ENCODE peak calls at places on chromosomes 11 and 22, in nine cellular contexts. O is A549, X is A673, D is Peyer's patch, B is kidney, C is AG10803, N is fibroblast of mammary gland, F is K562, Q is thyroid gland. M is an unnamed sample.

GRCh38 chr11:113554531-113554930 is 79.3 kb upstream of the DRD2 start:
- DNase-seq in D (no peak), N (no peak), C (no peak), X (no peak), Q (no peak), O (no peak), F (no peak), B (no peak), M (no peak)

GRCh38 chr22:25564979-25565677 is 653 bp downstream of the GRK3 start:
- DNase-seq in B (peak), C (no peak), N (no peak), O (peak), D (no peak), F (no peak), X (no peak), Q (peak), M (peak)

GRCh38 chr11:58867556-58867955 is 23.1 kb upstream of the GLYATL2 start:
- DNase-seq in N (no peak), Q (no peak), B (no peak), C (no peak), F (no peak), O (no peak), X (no peak), D (no peak), M (no peak)

GRCh38 chr11:134724779-134725140 is 312.7 kb upstream of the B3GAT1 start:
- DNase-seq in B (no peak), D (no peak), F (no peak), N (no peak), O (no peak), C (no peak), Q (peak), X (no peak), M (no peak)

GRCh38 chr11:43327987-43328386 is 16.2 kb downstream of the API5 start:
- DNase-seq in Q (no peak), F (peak), O (no peak), X (peak), B (no peak), C (peak), D (no peak), N (peak), M (peak)

GRCh38 chr11:88171982-88172381 is 3.3 kb downstream of the RAB38 start:
- DNase-seq in C (no peak), N (no peak), F (no peak), O (no peak), D (no peak), X (no peak), B (no peak), Q (no peak), M (no peak)

GRCh38 chr11:27656806-27657483 is 43.3 kb downstream of the BDNF start:
- DNase-seq in D (no peak), F (no peak), N (no peak), X (no peak), C (no peak), O (no peak), Q (no peak), B (no peak), M (no peak)

GRCh38 chr22:36385491-36386350 is 2.0 kb downstream of the MYH9 start:
- DNase-seq in B (peak), O (no peak), N (peak), X (peak), C (peak), Q (peak), D (peak), F (no peak), M (peak)

GRCh38 chr11:45511566-45511965 is 153.9 kb downstream of the CHST1 start:
- DNase-seq in X (no peak), Q (no peak), C (no peak), B (no peak), O (no peak), F (no peak), N (no peak), D (no peak), M (no peak)

GRCh38 chr22:32531955-32532818 is 57.6 kb downstream of the FBXO7 start:
- DNase-seq in F (peak), O (no peak), D (no peak), N (peak), Q (peak), B (peak), X (peak), C (peak), M (peak)

GRCh38 chr11:125188021-125188420 is 23.5 kb downstream of the PKNOX2 start:
- DNase-seq in B (no peak), C (no peak), F (no peak), D (no peak), X (no peak), N (no peak), Q (no peak), O (no peak), M (no peak)

GRCh38 chr11:19903620-19904069 is 191.0 kb downstream of the NAV2 start:
- DNase-seq in N (peak), Q (peak), D (peak), C (peak), B (no peak), F (peak), O (peak), X (peak), M (peak)

GRCh38 chr11:74013141-74013540 is 4.3 kb upstream of the UCP3 start:
- DNase-seq in X (no peak), D (no peak), O (no peak), F (no peak), N (no peak), C (no peak), Q (no peak), B (no peak), M (no peak)

GRCh38 chr11:3133456-3134217 is 31.5 kb downstream of the OSBPL5 start:
- DNase-seq in Q (no peak), C (no peak), X (no peak), N (no peak), F (no peak), O (no peak), D (no peak), B (peak), M (no peak)

GRCh38 chr11:4626207-4627105 is 10.8 kb upstream of the OR51D1 start:
- DNase-seq in C (peak), Q (peak), D (no peak), X (peak), N (peak), O (peak), F (peak), B (no peak), M (peak)

GRCh38 chr11:128298271-128298670 is 289.1 kb downstream of the ETS1 start:
- DNase-seq in Q (no peak), F (no peak), D (no peak), B (no peak), C (no peak), O (no peak), N (no peak), X (no peak), M (no peak)

GRCh38 chr11:124769804-124770774 is 8.0 kb upstream of the ESAM start:
- DNase-seq in Q (peak), N (peak), F (no peak), X (no peak), D (no peak), C (peak), B (no peak), O (no peak), M (peak)

GRCh38 chr11:73326929-73327811 is 19.1 kb downstream of the ARHGEF17 start:
- DNase-seq in B (no peak), Q (no peak), F (no peak), O (no peak), D (no peak), C (peak), X (no peak), N (peak), M (peak)

GRCh38 chr22:47850644-47851151 is 1088.2 kb downstream of the TBC1D22A start:
- DNase-seq in B (no peak), N (no peak), D (no peak), F (no peak), O (no peak), X (no peak), Q (peak), C (no peak), M (no peak)

GRCh38 chr11:12087075-12087775 is 23.2 kb upstream of the MICAL2 start:
- DNase-seq in Q (peak), N (peak), F (peak), O (no peak), D (peak), B (no peak), C (peak), X (no peak), M (peak)

GRCh38 chr11:77153276-77154185 is 25.5 kb downstream of the MYO7A start:
- DNase-seq in C (no peak), N (no peak), B (peak), F (no peak), O (no peak), X (no peak), Q (no peak), D (no peak), M (no peak)

GRCh38 chr22:35912668-35913067 is 116.0 kb downstream of the RBFOX2 start:
- DNase-seq in Q (no peak), X (no peak), N (no peak), F (no peak), C (no peak), D (no peak), B (no peak), O (no peak), M (no peak)

GRCh38 chr22:30822216-30823014 is 127.7 kb downstream of the OSBP2 start:
- DNase-seq in F (peak), C (no peak), D (no peak), O (no peak), Q (no peak), X (no peak), N (no peak), B (no peak), M (no peak)
- H3K4me3 ChIP-seq in F (no peak), C (peak), D (peak), O (peak), Q (no peak), X (peak), N (peak), B (peak), M (peak)

GRCh38 chr11:8221025-8221723 is 42.5 kb downstream of the LMO1 start:
- DNase-seq in Q (no peak), X (no peak), O (no peak), F (no peak), N (peak), C (peak), D (no peak), B (peak), M (no peak)

GRCh38 chr11:8222820-8223512 is 40.7 kb downstream of the LMO1 start:
- DNase-seq in Q (no peak), X (no peak), B (peak), O (no peak), N (no peak), C (no peak), D (no peak), F (no peak), M (no peak)

GRCh38 chr11:8220261-8221024 is 43.2 kb downstream of the LMO1 start:
- DNase-seq in D (no peak), C (no peak), F (no peak), N (no peak), O (no peak), B (no peak), X (no peak), Q (no peak), M (no peak)

GRCh38 chr11:8223513-8223899 is 40.2 kb downstream of the LMO1 start:
- DNase-seq in C (peak), Q (no peak), X (no peak), F (no peak), O (no peak), D (no peak), N (peak), B (no peak), M (peak)

DNA sequence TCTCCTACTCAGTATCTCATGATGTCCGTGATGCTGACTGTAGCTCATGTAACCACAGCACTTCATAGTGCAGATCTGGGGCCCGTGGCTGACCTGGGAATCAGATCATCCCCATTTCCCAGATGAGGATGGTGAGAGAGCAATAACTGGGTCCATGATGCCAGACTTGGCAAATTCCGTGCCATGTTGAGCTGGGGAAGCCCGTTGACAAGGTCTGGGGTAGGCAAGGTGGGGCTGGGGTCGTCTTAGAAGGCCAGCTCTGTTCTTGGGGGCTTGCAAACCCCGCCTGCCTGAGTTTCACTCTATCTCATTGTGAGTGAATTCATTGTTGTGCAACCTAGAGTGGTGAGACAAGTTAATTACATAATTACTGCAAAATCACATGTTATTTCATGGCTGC is 41.8 kb downstream of the LMO1 start:
- DNase-seq in X (no peak), Q (no peak), D (no peak), C (no peak), B (no peak), O (no peak), F (no peak), N (no peak), M (no peak)
- TF ChIP-seq CTCF in X (no peak), Q (no peak), D (no peak), C (no peak), B (no peak), O (no peak), F (no peak), N (no peak), M (no peak)

DNA sequence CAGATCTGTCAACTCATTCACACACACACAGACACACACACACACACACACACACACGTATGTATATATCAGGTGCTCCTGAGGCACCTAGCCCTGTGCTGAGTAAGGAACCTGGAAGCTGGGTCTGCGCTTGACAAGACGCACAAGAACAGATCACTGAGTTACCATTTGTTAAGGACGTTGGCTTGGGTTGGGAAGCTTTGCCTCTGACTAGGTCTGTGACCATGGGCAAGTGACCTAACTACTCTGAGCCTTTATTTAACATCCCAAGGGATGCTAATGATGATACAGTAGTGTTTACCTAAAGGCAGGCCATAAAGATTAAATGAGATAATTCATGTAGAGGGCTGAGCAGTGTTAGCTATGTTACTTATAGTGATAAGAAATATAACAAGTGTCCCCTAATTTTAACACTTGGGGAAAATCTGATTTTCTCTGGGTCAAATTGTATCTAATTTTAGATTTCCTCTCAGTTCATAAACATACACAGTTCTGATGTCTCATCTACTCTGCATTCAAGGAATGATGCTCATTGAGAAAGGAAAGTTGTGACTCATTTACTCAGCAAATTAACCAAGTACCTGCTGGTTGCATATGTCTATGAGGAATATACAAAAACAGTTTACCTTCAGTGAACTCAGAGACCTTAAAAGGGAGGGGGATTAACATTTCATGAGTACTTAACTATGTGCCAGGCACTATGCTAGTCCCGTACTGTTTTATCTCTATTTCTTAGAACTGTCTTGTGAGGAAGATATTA is 13.6 kb downstream of the RNF185 start:
- DNase-seq in O (peak), N (peak), D (no peak), B (no peak), X (no peak), F (no peak), Q (no peak), C (peak), M (peak)
- H3K4me3 ChIP-seq in O (no peak), N (no peak), D (no peak), B (no peak), X (no peak), F (no peak), Q (no peak), C (peak), M (no peak)

DNA sequence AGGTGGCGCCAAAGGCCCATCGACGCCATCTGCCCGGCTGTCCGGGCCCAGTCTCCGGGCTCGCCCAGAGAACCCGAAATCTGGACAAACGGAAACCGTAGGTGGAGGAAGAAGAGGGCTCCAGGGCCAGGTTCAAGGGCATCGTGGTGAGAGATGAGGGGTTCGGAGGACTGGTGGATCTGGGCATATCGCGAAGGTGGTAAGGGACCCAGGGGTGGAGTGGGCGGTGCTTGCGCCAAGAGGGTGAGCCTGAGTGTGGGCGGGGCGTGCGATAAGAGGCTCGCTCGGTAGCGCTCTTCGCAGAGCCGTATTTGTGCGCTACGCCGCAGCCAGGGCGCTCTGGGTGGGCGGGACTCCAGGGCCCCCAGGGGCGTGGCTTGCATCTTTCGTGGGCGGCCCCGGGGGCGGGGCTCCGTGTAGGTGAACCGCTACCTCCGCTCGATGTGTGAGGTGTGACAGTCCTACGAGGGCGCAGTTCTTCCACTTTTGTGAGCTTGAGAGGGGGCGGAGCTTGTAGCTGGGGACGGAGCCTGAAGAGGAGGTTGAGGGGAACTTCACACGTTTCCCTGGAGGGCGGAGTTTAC is 4.8 kb downstream of the CD248 start:
- DNase-seq in C (peak), Q (peak), B (peak), O (peak), D (peak), F (peak), N (peak), X (peak), M (peak)
- TF ChIP-seq CTCF in C (peak), Q (peak), B (no peak), O (peak), D (peak), F (peak), N (no peak), X (peak), M (no peak)

DNA sequence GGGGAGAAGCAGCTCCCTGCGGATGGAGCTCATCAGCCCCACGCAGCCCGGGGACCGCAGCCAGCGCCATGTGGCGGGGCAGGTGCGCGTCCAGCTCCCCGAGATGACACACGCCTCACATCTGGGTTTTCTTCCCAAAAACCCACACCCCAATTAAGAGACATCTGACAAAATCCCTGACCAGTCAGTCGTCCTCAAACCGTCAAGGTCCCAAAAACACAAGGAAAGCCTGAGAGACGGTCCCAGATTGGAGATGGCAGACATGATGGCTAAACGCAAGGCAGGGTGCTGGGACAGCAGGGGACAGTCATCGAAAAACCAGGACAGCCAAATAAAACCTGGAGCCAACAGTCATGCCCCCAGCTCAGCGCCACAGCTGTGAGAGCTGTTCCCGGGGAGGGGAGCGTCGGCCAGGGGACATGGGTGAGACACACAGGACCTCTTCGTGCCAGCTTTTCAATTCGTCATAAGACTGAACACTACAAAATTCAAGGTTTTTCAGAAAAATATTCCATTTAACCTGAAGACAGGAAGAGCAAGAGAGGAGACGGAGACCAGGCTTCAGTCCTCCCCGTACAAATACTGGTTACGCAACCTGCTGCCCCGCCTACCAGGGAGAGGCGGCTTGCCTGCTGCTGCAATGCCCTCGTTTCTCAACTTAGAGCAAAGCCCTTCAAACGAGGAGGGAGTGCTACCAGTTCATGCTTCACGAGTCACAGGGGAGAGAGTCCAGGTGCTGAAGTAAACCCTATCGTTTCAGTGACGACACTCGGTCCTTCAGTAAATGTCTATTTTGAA is 10.5 kb downstream of the TOLLIP start:
- DNase-seq in D (peak), O (peak), F (no peak), C (peak), B (peak), N (peak), Q (peak), X (peak), M (peak)
- H3K4me3 ChIP-seq in D (no peak), O (no peak), F (no peak), C (peak), B (no peak), N (no peak), Q (no peak), X (no peak), M (no peak)

DNA sequence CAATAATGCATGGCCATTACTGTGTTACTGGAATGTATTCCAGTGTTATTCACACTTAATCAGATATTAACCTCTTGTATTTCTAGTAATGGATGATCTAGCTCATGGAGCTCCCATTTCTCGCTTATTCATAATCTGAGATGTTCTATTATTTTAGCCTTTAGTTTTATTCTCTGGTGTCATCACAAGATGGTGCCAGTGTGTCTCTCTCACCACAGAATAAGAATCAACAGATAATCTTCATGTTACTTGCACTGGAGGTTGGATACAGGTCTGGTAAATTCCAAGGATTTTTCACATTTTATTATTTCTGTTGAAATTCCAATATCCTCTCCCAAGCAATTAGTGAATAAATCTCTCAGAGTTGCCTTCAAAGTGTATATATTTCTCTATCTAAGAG is 74.6 kb downstream of the CASP12 start:
- DNase-seq in F (no peak), O (no peak), X (peak), B (no peak), C (no peak), N (no peak), Q (no peak), D (no peak), M (no peak)
- TF ChIP-seq CTCF in F (no peak), O (no peak), X (peak), B (no peak), C (no peak), N (no peak), Q (no peak), D (peak), M (no peak)

DNA sequence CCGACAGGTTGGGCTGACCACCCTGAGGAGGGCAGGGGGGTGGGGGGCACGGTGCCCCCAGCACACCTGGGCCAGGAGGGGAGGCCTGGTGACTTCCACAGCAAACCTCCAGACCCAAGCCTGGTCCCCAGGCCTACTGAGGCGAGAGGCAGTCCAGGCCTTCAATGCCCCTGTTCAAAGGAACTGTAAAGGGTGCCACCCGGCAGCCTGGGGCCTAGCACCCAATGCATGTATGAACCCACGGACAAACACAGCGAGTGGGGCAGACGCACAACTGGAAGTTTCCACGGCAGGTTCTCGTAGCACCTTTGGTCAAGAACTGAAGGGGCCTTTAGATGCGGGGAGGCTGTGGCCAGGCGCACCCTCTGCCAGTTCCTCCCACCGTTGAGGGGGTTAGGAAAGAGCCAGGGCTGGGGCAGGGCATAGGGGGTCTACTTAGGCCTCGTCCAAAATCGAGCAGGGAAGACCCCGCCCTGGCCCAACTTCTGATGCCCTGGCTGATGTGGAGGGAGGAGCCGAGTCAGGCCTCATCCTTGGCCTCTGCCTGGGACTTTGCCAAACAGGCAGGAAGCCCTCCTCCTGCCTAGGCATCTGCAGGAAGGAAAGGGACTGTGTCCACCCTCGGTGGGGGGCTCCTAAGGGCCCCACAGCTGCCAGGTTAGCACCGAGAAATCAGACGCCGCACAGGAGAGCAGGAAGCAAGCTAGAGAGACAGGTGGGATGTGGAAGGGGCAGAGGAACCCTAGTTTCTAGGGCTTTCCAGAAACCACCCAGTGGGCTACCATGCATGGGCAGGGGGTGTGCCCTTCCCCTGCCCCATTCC is 6.6 kb downstream of the CBX6 start:
- DNase-seq in N (no peak), Q (no peak), D (no peak), C (no peak), B (no peak), X (peak), O (no peak), F (no peak), M (no peak)
- H3K4me3 ChIP-seq in N (no peak), Q (no peak), D (no peak), C (no peak), B (no peak), X (no peak), O (no peak), F (no peak), M (no peak)

M was measured in cardiac fibroblast.